ENCODE peak calls at places on chromosomes 3 and 15, in four cellular contexts. One of them, this sample, is unnamed.

GRCh38 chr3:126036056-126036549 is 47.8 kb downstream of the SLC41A3 start:
- DNase-seq in H9: no peak
- DNase-seq in mesendoderm: no peak
- DNase-seq in H1: peak; percentile 19
- DNase-seq in this sample: no peak

GRCh38 chr15:48695088-48695834 is 49.8 kb upstream of the FBN1 start:
- DNase-seq in H1: no peak
- DNase-seq in mesendoderm: no peak
- DNase-seq in H9: no peak
- DNase-seq in this sample: peak; percentile 94

GRCh38 chr15:59116141-59116540 is 11.2 kb downstream of the CCNB2 start:
- DNase-seq in mesendoderm: no peak
- DNase-seq in H9: no peak
- DNase-seq in H1: no peak
- DNase-seq in this sample: peak; percentile 35

GRCh38 chr15:95864467-95864886 is 466.0 kb upstream of the NR2F2 start:
- DNase-seq in H1: no peak
- DNase-seq in mesendoderm: no peak
- DNase-seq in H9: no peak
- DNase-seq in this sample: no peak

GRCh38 chr3:173411288-173412064 is 13.9 kb downstream of the NLGN1 start:
- DNase-seq in mesendoderm: peak; percentile 25
- DNase-seq in H1: no peak
- DNase-seq in H9: no peak
- DNase-seq in this sample: peak; percentile 51

GRCh38 chr3:182597621-182598041 is 195.7 kb upstream of the ATP11B start:
- DNase-seq in H1: no peak
- DNase-seq in H9: no peak
- DNase-seq in mesendoderm: no peak
- DNase-seq in this sample: no peak

GRCh38 chr15:101044625-101045235 is 125.6 kb downstream of the LRRK1 start:
- DNase-seq in mesendoderm: no peak
- DNase-seq in H9: peak; percentile 20
- DNase-seq in H1: peak; percentile 33
- DNase-seq in this sample: no peak

GRCh38 chr3:169811606-169812123 is 1.0 kb upstream of the LRRIQ4 start:
- DNase-seq in mesendoderm: no peak
- DNase-seq in H9: no peak
- DNase-seq in H1: no peak
- DNase-seq in this sample: peak; percentile 91

GRCh38 chr3:56772926-56773587 is 28.7 kb downstream of the ARHGEF3 start:
- DNase-seq in H1: no peak
- DNase-seq in H9: no peak
- DNase-seq in mesendoderm: no peak
- DNase-seq in this sample: no peak

GRCh38 chr15:77493324-77493907 is 72.7 kb downstream of the HMG20A start:
- DNase-seq in mesendoderm: no peak
- DNase-seq in H9: no peak
- DNase-seq in H1: no peak
- DNase-seq in this sample: peak; percentile 64

GRCh38 chr3:50552598-50552997 is 14.9 kb downstream of the C3orf18 start:
- DNase-seq in mesendoderm: no peak
- DNase-seq in H9: no peak
- DNase-seq in H1: no peak
- DNase-seq in this sample: no peak

GRCh38 chr3:79019924-79020173 is 747.9 kb downstream of the ROBO1 start:
- DNase-seq in H1: no peak
- DNase-seq in H9: no peak
- DNase-seq in mesendoderm: no peak
- DNase-seq in this sample: no peak
- H3K56ac ChIP-seq in H1: no peak overlapping the region
- H3K56ac ChIP-seq in H9: no peak overlapping the region
- H3K56ac ChIP-seq in mesendoderm: no peak overlapping the region
- H3K56ac ChIP-seq in this sample: no peak overlapping the region

GRCh38 chr3:157300091-157300490 is 136.6 kb upstream of the PTX3 start:
- DNase-seq in mesendoderm: no peak
- DNase-seq in H1: no peak
- DNase-seq in H9: no peak
- DNase-seq in this sample: no peak

GRCh38 chr3:157294953-157295352 is 135.0 kb upstream of the CCNL1 start:
- DNase-seq in H1: no peak
- DNase-seq in H9: no peak
- DNase-seq in mesendoderm: no peak
- DNase-seq in this sample: no peak

GRCh38 chr3:157290761-157291160 is 130.8 kb upstream of the CCNL1 start:
- DNase-seq in H9: no peak
- DNase-seq in mesendoderm: no peak
- DNase-seq in H1: no peak
- DNase-seq in this sample: peak; percentile 63

GRCh38 chr3:157294444-157294843 is 134.5 kb upstream of the CCNL1 start:
- DNase-seq in mesendoderm: no peak
- DNase-seq in H9: no peak
- DNase-seq in H1: no peak
- DNase-seq in this sample: peak; percentile 45
- H3K56ac ChIP-seq in mesendoderm: no peak overlapping the region
- H3K56ac ChIP-seq in H9: no peak overlapping the region
- H3K56ac ChIP-seq in H1: no peak overlapping the region
- H3K56ac ChIP-seq in this sample: no peak overlapping the region

GRCh38 chr3:19711160-19711782 is 222.7 kb downstream of the EFHB start:
- DNase-seq in H9: no peak
- DNase-seq in mesendoderm: peak; percentile 42
- DNase-seq in H1: no peak
- DNase-seq in this sample: no peak
- H3K56ac ChIP-seq in H9: no peak overlapping the region
- H3K56ac ChIP-seq in mesendoderm: no peak overlapping the region
- H3K56ac ChIP-seq in H1: no peak overlapping the region
- H3K56ac ChIP-seq in this sample: no peak overlapping the region

GRCh38 chr3:139121513-139122220 is 77.0 kb upstream of the PRR23C start:
- DNase-seq in H9: no peak
- DNase-seq in mesendoderm: no peak
- DNase-seq in H1: no peak
- DNase-seq in this sample: peak; percentile 73

GRCh38 chr3:139119331-139120025 is 74.8 kb upstream of the PRR23C start:
- DNase-seq in H1: peak; percentile 24
- DNase-seq in H9: no peak
- DNase-seq in mesendoderm: no peak
- DNase-seq in this sample: no peak

GRCh38 chr3:139118835-139119234 is 74.1 kb upstream of the PRR23C start:
- DNase-seq in mesendoderm: no peak
- DNase-seq in H9: no peak
- DNase-seq in H1: no peak
- DNase-seq in this sample: no peak

GRCh38 chr3:139122221-139122581 is 77.5 kb upstream of the PRR23C start:
- DNase-seq in H9: no peak
- DNase-seq in mesendoderm: no peak
- DNase-seq in H1: peak; percentile 23
- DNase-seq in this sample: peak; percentile 76

GRCh38 chr3:139120336-139120971 is 75.8 kb upstream of the PRR23C start:
- DNase-seq in H9: no peak
- DNase-seq in mesendoderm: peak; percentile 67
- DNase-seq in H1: peak; percentile 38
- DNase-seq in this sample: peak; percentile 87
- H3K56ac ChIP-seq in H9: no peak overlapping the region
- H3K56ac ChIP-seq in mesendoderm: no peak overlapping the region
- H3K56ac ChIP-seq in H1: no peak overlapping the region
- H3K56ac ChIP-seq in this sample: no peak overlapping the region

DNA sequence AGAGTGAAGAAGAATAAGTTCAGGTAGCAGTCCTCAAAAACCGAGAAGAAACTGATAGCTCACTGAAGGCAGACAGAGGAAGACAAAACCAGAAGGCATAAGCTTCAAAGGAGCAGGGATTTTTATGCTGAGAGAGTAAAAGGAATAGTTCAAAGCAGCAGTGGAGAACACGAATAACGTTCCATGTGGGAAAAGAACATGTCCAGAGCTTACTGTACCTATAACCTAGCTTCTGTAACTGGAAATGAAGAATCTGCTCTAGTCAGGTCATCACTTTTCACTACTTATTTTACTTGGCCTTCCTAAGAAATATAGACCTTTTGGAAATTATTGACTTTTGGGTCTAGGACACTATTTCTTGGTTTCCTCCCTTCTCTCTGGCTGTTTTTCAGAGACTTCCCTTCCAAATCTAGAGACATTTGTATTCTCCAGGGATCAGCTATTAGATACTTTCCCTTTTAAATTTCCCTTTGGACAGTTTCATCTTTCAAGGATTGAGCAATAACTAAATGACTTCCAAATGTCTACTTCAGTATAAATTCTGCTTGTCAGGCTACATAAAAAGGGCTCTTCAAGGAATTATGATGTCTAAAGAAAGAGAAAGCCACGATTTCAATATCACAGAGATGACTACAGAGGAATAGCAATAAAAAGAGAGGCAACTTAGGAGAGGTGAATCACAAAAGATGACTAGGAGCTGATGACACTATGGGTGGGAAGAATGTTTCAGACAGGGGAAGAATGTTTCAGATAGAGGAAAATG is 46.7 kb downstream of the UBE3A start:
- DNase-seq in H1: no peak
- DNase-seq in H9: no peak
- DNase-seq in mesendoderm: no peak
- DNase-seq in this sample: peak; percentile 83
- H3K56ac ChIP-seq in H1: no peak overlapping the region
- H3K56ac ChIP-seq in H9: no peak overlapping the region
- H3K56ac ChIP-seq in mesendoderm: no peak overlapping the region
- H3K56ac ChIP-seq in this sample: no peak overlapping the region

DNA sequence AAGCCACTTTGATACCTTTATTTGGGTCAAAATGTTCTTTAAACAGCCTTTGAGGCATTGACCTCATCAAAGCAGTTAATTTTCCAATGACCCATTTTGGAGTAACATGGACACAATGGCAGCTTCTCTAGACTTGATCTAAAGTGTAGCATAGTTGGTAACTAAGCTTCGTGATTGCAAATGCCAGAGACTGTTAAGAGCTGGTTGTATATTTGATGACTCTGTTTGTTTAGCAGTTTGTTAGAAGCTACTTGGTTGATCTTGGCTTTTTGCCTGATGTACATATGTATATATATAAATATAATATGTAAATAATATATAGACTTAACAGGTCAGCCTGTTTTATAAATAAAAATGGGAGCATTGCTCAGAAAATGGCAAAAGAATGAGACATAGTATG is 68.4 kb downstream of the MITF start:
- DNase-seq in H1: no peak
- DNase-seq in mesendoderm: no peak
- DNase-seq in H9: no peak
- DNase-seq in this sample: no peak
- H3K56ac ChIP-seq in H1: no peak overlapping the region
- H3K56ac ChIP-seq in mesendoderm: no peak overlapping the region
- H3K56ac ChIP-seq in H9: no peak overlapping the region
- H3K56ac ChIP-seq in this sample: peak overlapping the region; percentile 56

GRCh38 chr3:68787227-68787626 is 145.1 kb downstream of the TAFA4 start:
- DNase-seq in H1: no peak
- DNase-seq in H9: no peak
- DNase-seq in mesendoderm: no peak
- DNase-seq in this sample: no peak
- H3K56ac ChIP-seq in H1: no peak overlapping the region
- H3K56ac ChIP-seq in H9: no peak overlapping the region
- H3K56ac ChIP-seq in mesendoderm: no peak overlapping the region
- H3K56ac ChIP-seq in this sample: no peak overlapping the region

DNA sequence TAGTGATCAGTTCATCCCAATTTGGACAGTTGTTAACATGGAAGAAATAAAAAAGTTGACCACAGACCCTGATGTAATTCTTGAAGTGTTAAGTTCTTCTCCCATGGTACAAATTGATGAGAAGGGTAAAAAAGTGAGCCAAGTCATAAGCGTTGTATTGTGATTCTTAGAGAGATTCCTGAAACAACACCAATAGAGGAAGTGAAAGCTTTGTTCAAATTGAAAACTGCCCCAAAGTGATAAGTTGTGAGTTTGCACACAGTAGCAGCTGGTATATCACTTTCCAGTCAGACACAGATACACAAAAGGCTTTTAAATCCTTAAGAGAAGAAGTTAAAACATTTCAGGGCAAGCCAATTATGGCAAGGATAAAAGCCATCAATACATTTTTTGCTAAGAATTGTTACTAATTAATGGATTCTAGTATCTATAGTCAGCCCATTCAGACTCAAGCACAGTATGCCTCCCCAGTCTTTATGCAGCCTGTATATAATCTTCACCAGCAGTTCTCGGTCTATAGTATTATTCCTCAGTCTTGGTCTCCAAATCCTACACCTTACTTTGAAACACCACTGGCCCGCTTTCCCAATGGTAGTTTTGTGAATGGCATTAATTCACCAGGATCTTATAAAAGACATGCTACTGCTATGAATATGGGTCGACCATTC is 38.2 kb downstream of the CDIN1 start:
- DNase-seq in H1: no peak
- DNase-seq in H9: no peak
- DNase-seq in mesendoderm: no peak
- DNase-seq in this sample: no peak
- H3K56ac ChIP-seq in H1: no peak overlapping the region
- H3K56ac ChIP-seq in H9: no peak overlapping the region
- H3K56ac ChIP-seq in mesendoderm: no peak overlapping the region
- H3K56ac ChIP-seq in this sample: no peak overlapping the region

GRCh38 chr3:89212614-89213013 is 105.2 kb downstream of the EPHA3 start:
- DNase-seq in H9: no peak
- DNase-seq in mesendoderm: no peak
- DNase-seq in H1: no peak
- DNase-seq in this sample: peak; percentile 2

GRCh38 chr3:89221913-89222312 is 114.5 kb downstream of the EPHA3 start:
- DNase-seq in mesendoderm: no peak
- DNase-seq in H1: no peak
- DNase-seq in H9: no peak
- DNase-seq in this sample: no peak

DNA sequence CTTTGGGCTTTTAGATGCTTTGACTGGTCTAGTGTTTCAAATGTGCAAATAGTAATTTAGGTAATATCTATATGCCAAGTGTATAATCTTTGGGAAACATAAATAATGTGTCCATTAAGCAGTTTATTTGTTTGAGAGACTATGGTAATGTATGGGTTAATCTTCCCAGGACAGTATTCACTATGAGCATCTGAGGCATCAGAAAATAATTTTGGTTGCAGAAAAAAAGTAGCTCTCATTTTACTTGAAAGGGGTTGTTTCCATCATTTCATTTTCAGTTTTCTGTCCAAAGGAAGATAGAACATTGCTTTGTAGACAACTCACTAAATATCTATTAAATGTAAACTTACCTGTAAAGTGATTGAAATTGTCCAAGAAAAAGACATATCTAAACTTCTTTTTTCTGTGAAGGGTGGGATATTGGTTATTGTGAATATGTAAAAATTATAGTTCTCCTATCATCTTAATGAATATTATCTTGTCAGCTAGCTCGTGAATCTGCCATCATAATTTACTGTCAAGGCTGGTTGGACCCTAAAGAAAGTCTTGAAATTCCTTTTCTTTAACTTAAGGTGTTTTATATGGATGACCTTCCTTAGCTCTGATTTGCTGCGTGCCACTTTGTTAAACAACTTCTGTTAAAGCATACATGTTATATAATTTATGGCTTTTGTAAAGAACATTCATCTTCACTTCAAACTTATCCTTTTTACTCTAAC is 108.8 kb downstream of the EPHA3 start:
- DNase-seq in mesendoderm: no peak
- DNase-seq in H1: no peak
- DNase-seq in H9: no peak
- DNase-seq in this sample: peak; percentile 17
- H3K56ac ChIP-seq in mesendoderm: no peak overlapping the region
- H3K56ac ChIP-seq in H1: no peak overlapping the region
- H3K56ac ChIP-seq in H9: no peak overlapping the region
- H3K56ac ChIP-seq in this sample: no peak overlapping the region

This sample was measured in IMR-90.